ENCODE peak calls at places on chromosome 22, in seven cellular contexts. R, E, H, F, G, D and M are unnamed samples.

GRCh38 chr22:31818481-31819392 is 64.9 kb downstream of the DEPDC5 start:
- DNase-seq in G (no peak), F (peak; percentile 62), D (no peak), R (no peak), E (no peak), H (peak; percentile 23), M (no peak)

GRCh38 chr22:23113067-23113846 is 28.5 kb downstream of the RSPH14 start:
- DNase-seq in R (peak; percentile 61), H (no peak), F (peak; percentile 28), G (peak; percentile 87), E (no peak), D (no peak), M (no peak)

GRCh38 chr22:29202231-29203192 is 3.2 kb upstream of the EMID1 start:
- DNase-seq in E (no peak), H (no peak), R (peak; percentile 61), F (peak; percentile 30), G (peak; percentile 30), D (peak; percentile 54), M (peak; percentile 87)

GRCh38 chr22:41668971-41669911 is 19.4 kb downstream of the SNU13 start:
- DNase-seq in H (peak; percentile 85), G (no peak), R (no peak), D (no peak), E (peak; percentile 55), F (peak; percentile 95), M (no peak)

GRCh38 chr22:42322562-42322926 is 52.1 kb upstream of the TCF20 start:
- DNase-seq in D (no peak), R (no peak), G (no peak), H (no peak), E (no peak), F (no peak), M (no peak)

GRCh38 chr22:41919357-41920224 is 4.7 kb upstream of the SHISA8 start:
- DNase-seq in G (no peak), F (peak; percentile 52), H (no peak), R (peak; percentile 84), D (peak; percentile 75), E (no peak), M (peak; percentile 70)

GRCh38 chr22:35376728-35377472 is 4.0 kb upstream of the HMOX1 start:
- DNase-seq in G (peak; percentile 23), F (peak; percentile 99), H (peak; percentile 96), D (peak; percentile 92), E (peak; percentile 93), R (peak; percentile 97), M (peak; percentile 89)

GRCh38 chr22:50202130-50202671 is 1.4 kb downstream of the SELENOO start:
- DNase-seq in G (no peak), F (no peak), H (no peak), D (no peak), R (no peak), E (no peak), M (no peak)

GRCh38 chr22:17984114-17984513 is 40.2 kb downstream of the MICAL3 start:
- DNase-seq in R (no peak), G (no peak), E (no peak), F (no peak), H (no peak), D (no peak), M (no peak)

GRCh38 chr22:46354176-46354992 is 18.9 kb downstream of the TRMU start:
- DNase-seq in G (no peak), R (no peak), H (no peak), D (no peak), F (no peak), E (no peak), M (no peak)

GRCh38 chr22:29733362-29734322 is 13.8 kb downstream of the CABP7 start:
- DNase-seq in D (peak; percentile 81), H (no peak), F (no peak), R (peak; percentile 72), G (peak; percentile 70), E (no peak), M (no peak)

GRCh38 chr22:38172489-38173155 is 9.0 kb downstream of the PLA2G6 start:
- DNase-seq in F (peak; percentile 36), R (no peak), E (no peak), D (peak; percentile 71), H (no peak), G (peak; percentile 45), M (no peak)

GRCh38 chr22:46057762-46058420 is 80.9 kb upstream of the WNT7B start:
- DNase-seq in H (peak; percentile 68), D (peak; percentile 33), G (no peak), E (no peak), F (peak; percentile 85), R (peak; percentile 86), M (peak; percentile 75)

GRCh38 chr22:39078329-39078728 is 1.3 kb downstream of the APOBEC3G start:
- DNase-seq in E (no peak), D (no peak), G (no peak), H (no peak), R (no peak), F (no peak), M (no peak)

GRCh38 chr22:46336119-46337078 is 885 bp downstream of the TRMU start:
- DNase-seq in E (no peak), D (no peak), G (no peak), R (peak; percentile 12), H (peak; percentile 28), F (peak; percentile 37), M (no peak)

GRCh38 chr22:34297536-34298120 is 377.4 kb upstream of the LARGE1 start:
- DNase-seq in G (no peak), E (no peak), D (no peak), H (no peak), F (no peak), R (no peak), M (no peak)

GRCh38 chr22:40313007-40313406 is 33.3 kb upstream of the ADSL start:
- DNase-seq in F (no peak), G (no peak), D (peak; percentile 75), R (no peak), E (no peak), H (no peak), M (no peak)

GRCh38 chr22:42945736-42946135 is 69.2 kb downstream of the PACSIN2 start:
- DNase-seq in E (no peak), F (no peak), D (no peak), G (no peak), H (no peak), R (no peak), M (no peak)

GRCh38 chr22:37316875-37317371 is 34.6 kb downstream of the CYTH4 start:
- DNase-seq in F (peak; percentile 87), E (no peak), H (peak; percentile 81), R (peak; percentile 74), D (peak; percentile 83), G (peak; percentile 64), M (peak; percentile 44)

GRCh38 chr22:19619144-19620009 is 94.9 kb upstream of the SEPTIN5 start:
- DNase-seq in G (no peak), F (no peak), R (no peak), H (no peak), D (no peak), E (no peak), M (peak; percentile 53)

GRCh38 chr22:49975543-49976389 is 15.2 kb downstream of the PIM3 start:
- DNase-seq in G (no peak), D (no peak), E (no peak), R (no peak), H (no peak), F (no peak), M (no peak)

GRCh38 chr22:49301398-49302149 is 526.1 kb downstream of the BRD1 start:
- DNase-seq in D (no peak), G (no peak), F (no peak), R (no peak), E (no peak), H (no peak), M (no peak)

GRCh38 chr22:37269930-37270678 is 12.2 kb upstream of the CYTH4 start:
- DNase-seq in H (no peak), G (no peak), R (no peak), E (no peak), F (no peak), D (no peak), M (no peak)

GRCh38 chr22:38870312-38870741 is 1.7 kb downstream of the CBX6 start:
- DNase-seq in R (peak; percentile 93), H (peak; percentile 73), F (peak; percentile 86), E (no peak), D (peak; percentile 89), G (peak; percentile 75), M (peak; percentile 64)

GRCh38 chr22:47333625-47334024 is 571.2 kb downstream of the TBC1D22A start:
- DNase-seq in H (peak; percentile 13), G (peak; percentile 21), R (peak; percentile 27), F (peak; percentile 67), D (no peak), E (no peak), M (no peak)

GRCh38 chr22:34885852-34886251 is 180.1 kb upstream of the ISX start:
- DNase-seq in R (no peak), D (no peak), F (no peak), H (no peak), G (no peak), E (no peak), M (no peak)

GRCh38 chr22:43094085-43094484 is 4.9 kb upstream of the TTLL1 start:
- DNase-seq in E (no peak), D (peak; percentile 95), F (peak; percentile 58), H (peak; percentile 56), G (no peak), R (no peak), M (no peak)

GRCh38 chr22:32487021-32487420 is 12.4 kb downstream of the FBXO7 start:
- DNase-seq in R (no peak), G (no peak), D (no peak), E (no peak), H (no peak), F (no peak), M (no peak)

GRCh38 chr22:19041403-19042074 is 80.7 kb downstream of the DGCR2 start:
- DNase-seq in D (no peak), G (no peak), F (no peak), E (no peak), R (no peak), H (no peak), M (no peak)

GRCh38 chr22:25626146-25626992 is 61.9 kb downstream of the GRK3 start:
- DNase-seq in G (no peak), H (no peak), R (no peak), D (no peak), E (no peak), F (no peak), M (no peak)

GRCh38 chr22:44459041-44459440 is 39.0 kb downstream of the RTL6 start:
- DNase-seq in G (no peak), R (no peak), D (no peak), E (no peak), H (no peak), F (no peak), M (no peak)

GRCh38 chr22:31867386-31868153 is 76.8 kb upstream of the YWHAH start:
- DNase-seq in H (no peak), F (no peak), R (no peak), E (no peak), D (no peak), G (no peak), M (no peak)

GRCh38 chr22:30574095-30574981 is at the start of gene GAL3ST1:
- DNase-seq in R (no peak), G (no peak), H (no peak), D (no peak), F (no peak), E (no peak), M (no peak)

GRCh38 chr22:21681566-21682370 is 16.0 kb downstream of the PPIL2 start:
- DNase-seq in G (no peak), D (no peak), H (no peak), E (no peak), R (no peak), F (no peak), M (no peak)

GRCh38 chr22:49951986-49952896 is 8.3 kb upstream of the PIM3 start:
- DNase-seq in F (peak; percentile 89), D (no peak), H (peak; percentile 75), G (no peak), E (no peak), R (no peak), M (no peak)

GRCh38 chr22:28051787-28052356 is 132.8 kb upstream of the PITPNB start:
- DNase-seq in E (no peak), D (peak; percentile 63), G (peak; percentile 34), F (peak; percentile 73), H (peak; percentile 47), R (peak; percentile 86), M (no peak)

GRCh38 chr22:32378703-32379272 is 21.1 kb downstream of the RFPL3 start:
- DNase-seq in F (peak; percentile 41), H (peak; percentile 39), G (no peak), D (no peak), R (peak; percentile 75), E (no peak), M (no peak)